ENCODE peak calls at places on chromosomes 4 and X, in nine cellular contexts. S, V, W, J, I, A, F, Q and N are unnamed samples.

GRCh38 chr4:169115897-169116254 is 105.8 kb upstream of the CBR4 start:
- DNase-seq in S (no peak), V (peak; percentile 60), W (peak; percentile 86), J (no peak), I (no peak), A (no peak), F (no peak), Q (no peak), N (no peak)

GRCh38 chrX:46456125-46456922 is 88.9 kb downstream of the ZNF674 start:
- DNase-seq in S (no peak), V (no peak), W (no peak), J (no peak), I (no peak), A (no peak), F (no peak), Q (no peak), N (no peak)

GRCh38 chr4:181517521-181517920 is 725.7 kb upstream of the TENM3 start:
- DNase-seq in S (no peak), V (no peak), W (no peak), J (no peak), I (no peak), A (no peak), F (no peak), Q (no peak), N (no peak)

GRCh38 chr4:86857341-86858052 is 8.3 kb upstream of the SLC10A6 start:
- DNase-seq in S (no peak), V (no peak), W (no peak), J (no peak), I (no peak), A (no peak), F (no peak), Q (no peak), N (no peak)

GRCh38 chr4:115360441-115360840 is 247.0 kb upstream of the NDST4 start:
- DNase-seq in S (no peak), V (no peak), W (no peak), J (no peak), I (no peak), A (no peak), F (no peak), Q (no peak), N (no peak)

GRCh38 chr4:77800483-77801259 is 18.5 kb downstream of the CNOT6L start:
- DNase-seq in S (no peak), V (no peak), W (no peak), J (no peak), I (no peak), A (no peak), F (no peak), Q (no peak), N (no peak)

GRCh38 chr4:189294570-189294969 is 646.1 kb upstream of the FRG1 start:
- DNase-seq in S (no peak), V (no peak), W (no peak), J (no peak), I (no peak), A (no peak), F (no peak), Q (no peak), N (no peak)

GRCh38 chrX:77347572-77347971 is 99.6 kb upstream of the FGF16 start:
- DNase-seq in S (no peak), V (no peak), W (no peak), J (no peak), I (no peak), A (no peak), F (no peak), Q (no peak), N (no peak)

GRCh38 chr4:88613417-88613875 is 21.2 kb downstream of the HERC3 start:
- DNase-seq in S (peak; percentile 34), V (no peak), W (no peak), J (peak; percentile 39), I (peak; percentile 23), A (no peak), F (no peak), Q (no peak), N (no peak)